ENCODE peak calls at places on chromosome X, in seven cellular contexts. E, Y, B, W, F, V and Z are unnamed samples.

GRCh38 chrX:151974336-151975227 is at the start of gene GABRE:
- DNase-seq in Y (peak; percentile 65), F (peak; percentile 78), E (peak; percentile 58), B (peak; percentile 57), V (peak; percentile 59), W (peak; percentile 39), Z (no peak)

GRCh38 chrX:148498067-148498466 is 2.4 kb upstream of the AFF2 start:
- DNase-seq in Y (no peak), B (no peak), F (no peak), W (no peak), V (no peak), E (no peak), Z (no peak)

GRCh38 chrX:69504626-69505612 is 793 bp downstream of the NALF2 start:
- DNase-seq in W (no peak), F (peak; percentile 56), E (no peak), Y (no peak), V (no peak), B (peak; percentile 6), Z (no peak)

GRCh38 chrX:3195845-3196244 is 150.6 kb downstream of the MXRA5 start:
- DNase-seq in F (no peak), B (no peak), V (no peak), W (no peak), Y (no peak), E (no peak), Z (no peak)

GRCh38 chrX:45850197-45850774 is 649.6 kb upstream of the DIPK2B start:
- DNase-seq in B (peak; percentile 21), E (peak; percentile 35), W (peak; percentile 22), Y (peak; percentile 42), F (peak; percentile 60), V (no peak), Z (no peak)

GRCh38 chrX:12771445-12772069 is 19.7 kb upstream of the PRPS2 start:
- DNase-seq in Y (peak; percentile 39), V (peak; percentile 58), E (peak; percentile 19), B (peak; percentile 72), W (no peak), F (peak; percentile 86), Z (no peak)

GRCh38 chrX:35919536-35920309 is at the start of gene CFAP47:
- DNase-seq in B (peak; percentile 78), E (no peak), Y (no peak), V (no peak), F (peak; percentile 81), W (no peak), Z (peak; percentile 0)

GRCh38 chrX:129738466-129739308 is at the start of gene XPNPEP2:
- DNase-seq in W (peak; percentile 39), Y (no peak), B (peak; percentile 22), E (no peak), V (peak; percentile 84), F (peak; percentile 59), Z (no peak)

GRCh38 chrX:120749141-120749846 is 119.4 kb upstream of the C1GALT1C1 start:
- DNase-seq in B (no peak), Y (no peak), W (no peak), F (no peak), V (no peak), E (peak; percentile 45), Z (no peak)

GRCh38 chrX:131217878-131218486 is 71.1 kb downstream of the IGSF1 start:
- DNase-seq in V (no peak), Y (no peak), W (no peak), B (no peak), F (no peak), E (no peak), Z (no peak)

GRCh38 chrX:115564243-115564642 is 3.3 kb downstream of the PLS3 start:
- DNase-seq in B (no peak), Y (no peak), V (peak; percentile 16), W (no peak), F (no peak), E (peak; percentile 68), Z (no peak)

GRCh38 chrX:39766085-39766726 is 331.6 kb downstream of the BCOR start:
- DNase-seq in W (no peak), Y (peak; percentile 47), B (no peak), V (no peak), F (peak; percentile 69), E (no peak), Z (no peak)

GRCh38 chrX:119708936-119709335 is 16.0 kb upstream of the SEPTIN6 start:
- DNase-seq in F (no peak), B (no peak), W (no peak), V (no peak), E (no peak), Y (no peak), Z (no peak)

GRCh38 chrX:24561121-24561520 is 86.0 kb downstream of the PCYT1B start:
- DNase-seq in B (peak; percentile 43), V (peak; percentile 14), W (no peak), Y (no peak), F (no peak), E (no peak), Z (no peak)

GRCh38 chrX:72139538-72139937 is 7.8 kb upstream of the RTL5 start:
- DNase-seq in W (no peak), F (no peak), E (no peak), V (no peak), Y (no peak), B (no peak), Z (no peak)

GRCh38 chrX:52556741-52557140 is 39.9 kb upstream of the XAGE1B start:
- DNase-seq in W (no peak), E (no peak), F (no peak), V (no peak), B (no peak), Y (no peak), Z (no peak)

GRCh38 chrX:115333446-115333845 is 43.9 kb downstream of the LUZP4 start:
- DNase-seq in B (no peak), Y (no peak), W (no peak), E (peak; percentile 44), F (no peak), V (peak; percentile 61), Z (no peak)

GRCh38 chrX:143934542-143934941 is 50.7 kb downstream of the UBE2NL start:
- DNase-seq in V (peak; percentile 0), Y (no peak), B (no peak), F (no peak), E (no peak), W (no peak), Z (no peak)

GRCh38 chrX:151396042-151396826 is 772 bp upstream of the VMA21 start:
- DNase-seq in Y (no peak), V (no peak), E (peak; percentile 67), W (peak; percentile 33), F (no peak), B (peak; percentile 27), Z (peak; percentile 20)

GRCh38 chrX:77937291-77937690 is 26.8 kb downstream of the ATP7A start:
- DNase-seq in F (no peak), E (peak; percentile 72), B (no peak), W (no peak), Y (no peak), V (peak; percentile 16), Z (peak; percentile 16)

GRCh38 chrX:24150051-24150790 is 692 bp downstream of the ZFX start:
- DNase-seq in W (peak; percentile 95), E (peak; percentile 92), B (peak; percentile 83), Y (peak; percentile 88), F (peak; percentile 97), V (peak; percentile 92), Z (peak; percentile 81)

GRCh38 chrX:102711872-102712215 is 404 bp upstream of the GPRASP2 start:
- DNase-seq in Y (no peak), V (no peak), B (peak; percentile 44), F (peak; percentile 56), E (no peak), W (peak; percentile 53), Z (no peak)

GRCh38 chrX:24619647-24620046 is 27.5 kb downstream of the PCYT1B start:
- DNase-seq in E (peak; percentile 60), B (no peak), V (peak; percentile 49), Y (no peak), F (no peak), W (peak; percentile 50), Z (peak; percentile 55)

GRCh38 chrX:11445540-11445939 is 152.3 kb downstream of the AMELX start:
- DNase-seq in V (no peak), E (no peak), W (no peak), Y (no peak), B (no peak), F (no peak), Z (no peak)
- TF ChIP-seq CTCF in V (no peak), E (no peak), W (no peak), Y (no peak), B (peak; percentile 5), F (no peak), Z (no peak)

DNA sequence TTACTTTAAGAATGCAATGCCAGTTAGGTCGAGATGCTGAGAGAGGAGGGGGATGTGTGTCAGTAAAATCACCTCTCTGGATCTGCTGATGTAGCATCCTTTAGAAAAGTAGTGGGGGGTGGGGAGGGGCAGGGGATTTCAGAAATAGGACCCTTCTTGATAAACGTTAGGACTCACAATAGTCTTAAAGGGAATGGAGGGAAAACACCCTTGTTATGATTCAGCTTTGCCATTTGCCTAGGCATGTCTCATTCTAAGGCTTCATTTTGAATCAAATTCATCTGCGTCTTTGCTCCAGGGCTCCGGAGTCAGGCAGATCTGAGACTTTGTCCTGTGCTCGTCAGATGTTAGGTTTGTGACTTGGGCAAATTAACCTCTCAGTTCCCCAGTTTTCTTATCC is 879 bp downstream of the SH2D1A start:
- DNase-seq in E (no peak), Y (no peak), F (no peak), B (no peak), W (no peak), V (no peak), Z (no peak)
- H3K4me3 ChIP-seq in E (no peak overlapping the region), Y (no peak overlapping the region), F (no peak overlapping the region), B (no peak overlapping the region), W (no peak overlapping the region), V (no peak overlapping the region), Z (no peak overlapping the region)

DNA sequence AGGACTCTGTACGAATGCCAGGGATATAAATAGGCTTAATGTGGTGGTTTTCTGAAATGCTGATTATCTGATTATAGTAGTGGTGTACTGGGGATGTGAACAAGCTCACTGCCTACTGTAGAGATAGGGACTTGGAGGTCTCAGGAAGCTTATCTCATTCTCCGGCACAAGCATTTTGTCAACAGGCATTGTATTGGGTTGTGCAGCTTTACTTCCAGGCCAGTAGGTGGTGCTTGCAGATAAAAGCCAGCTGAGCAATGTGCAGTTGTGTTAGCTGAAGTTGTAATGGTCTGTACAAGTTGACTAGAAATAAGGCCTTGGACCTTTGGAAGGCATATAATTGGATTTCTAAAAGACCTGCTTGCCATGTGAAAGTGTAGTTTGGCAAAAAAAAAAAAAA is 49.5 kb upstream of the TMLHE start:
- DNase-seq in E (no peak), F (peak; percentile 44), B (peak; percentile 35), V (peak; percentile 3), W (no peak), Y (no peak), Z (no peak)
- TF ChIP-seq CTCF in E (peak; percentile 23), F (peak; percentile 66), B (peak; percentile 77), V (peak; percentile 35), W (no peak), Y (no peak), Z (no peak)

DNA sequence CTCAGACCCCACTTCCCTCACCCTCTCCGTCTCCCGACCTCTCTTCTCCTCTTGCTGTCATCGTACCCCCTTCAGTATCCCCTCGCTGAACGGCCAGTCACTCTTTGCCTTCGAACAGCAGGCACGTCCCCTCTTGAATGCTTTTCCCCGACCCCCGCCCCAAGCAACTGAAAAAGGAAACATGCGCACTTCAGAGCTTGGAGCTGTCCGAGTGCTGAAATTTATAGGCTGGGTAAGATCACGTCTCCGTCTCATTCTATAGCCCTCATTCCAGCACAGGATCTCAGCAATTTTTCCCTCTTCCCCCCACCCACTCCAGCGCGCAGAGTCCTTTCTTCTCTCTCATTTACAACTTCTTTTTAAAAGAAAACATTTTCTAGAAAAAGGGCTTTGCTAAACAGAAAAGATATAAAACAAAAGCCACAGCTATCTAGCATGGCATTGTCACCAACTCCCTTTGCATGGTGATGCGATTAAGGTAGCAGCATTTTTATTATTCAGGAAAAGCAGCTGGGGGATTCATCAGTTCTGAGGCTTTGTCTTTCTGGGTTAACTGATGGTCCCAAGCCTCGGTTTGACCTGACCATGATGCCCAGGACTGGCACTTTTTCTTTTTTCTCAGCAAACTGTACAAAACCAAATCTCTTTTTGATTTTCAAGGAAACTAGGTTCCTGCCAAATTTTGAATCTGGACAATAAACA is at the start of gene GLRA2:
- DNase-seq in F (peak; percentile 74), B (peak; percentile 76), Y (peak; percentile 12), E (peak; percentile 5), V (peak; percentile 1), W (peak; percentile 19), Z (peak; percentile 8)
- H3K4me3 ChIP-seq in F (peak within 1 kb of the TSS; percentile 71), B (peak within 1 kb of the TSS; percentile 50), Y (no peak within 1 kb of the TSS), E (no peak within 1 kb of the TSS), V (no peak within 1 kb of the TSS), W (no peak within 1 kb of the TSS), Z (no peak within 1 kb of the TSS)